ENCODE peak calls at places on chromosomes 2 and 18, in five cellular contexts. I is mucosa of gallbladder; Z is stimulated activated CD4-positive, alpha-beta T cell treated with anti-CD3 and anti-CD28 coated beads, Interleukin-2, amount 100 ng/mL, for 48 hours; D is NCI-H1417; A is heart right ventricle. B is an unnamed sample.

GRCh38 chr18:75478996-75479870 is 51.7 kb upstream of the SMIM21 start:
- DNase-seq in I (no peak), A (no peak), D (peak; percentile 93), Z (no peak), B (peak; percentile 25)

GRCh38 chr2:64781991-64782390 is 128.3 kb upstream of the SERTAD2 start:
- DNase-seq in I (no peak), Z (no peak), A (no peak), D (no peak), B (no peak)

GRCh38 chr2:237555560-237555959 is 10.8 kb upstream of the PRLH start:
- DNase-seq in Z (no peak), D (no peak), A (no peak), I (no peak), B (no peak)

GRCh38 chr2:29206941-29207340 is 91.7 kb downstream of the CLIP4 start:
- DNase-seq in A (no peak), Z (no peak), D (no peak), I (no peak), B (no peak)

GRCh38 chr18:46273861-46274260 is 169.7 kb downstream of the HAUS1 start:
- DNase-seq in A (no peak), D (no peak), I (no peak), Z (no peak), B (no peak)

GRCh38 chr18:2448565-2449151 is 122.6 kb downstream of the METTL4 start:
- DNase-seq in I (no peak), D (no peak), A (no peak), Z (no peak), B (no peak)

GRCh38 chr2:42268528-42269151 is 92.4 kb downstream of the COX7A2L start:
- DNase-seq in A (no peak), D (no peak), Z (no peak), I (no peak), B (no peak)

GRCh38 chr2:36380624-36381481 is 25.3 kb downstream of the CRIM1 start:
- DNase-seq in Z (no peak), A (no peak), D (no peak), I (peak; percentile 62), B (no peak)

GRCh38 chr2:195666113-195666712 is 9.2 kb downstream of the SLC39A10 start:
- DNase-seq in A (no peak), Z (no peak), I (no peak), D (no peak), B (no peak)

GRCh38 chr18:44771957-44772917 is 91.5 kb downstream of the SETBP1 start:
- DNase-seq in I (peak; percentile 24), D (peak; percentile 18), A (peak; percentile 31), Z (no peak), B (peak; percentile 43)

GRCh38 chr2:81903534-81903933 is 1599.0 kb upstream of the LRRTM1 start:
- DNase-seq in A (no peak), Z (no peak), D (no peak), I (no peak), B (no peak)

GRCh38 chr18:24613887-24614286 is 153.4 kb downstream of the HRH4 start:
- DNase-seq in I (no peak), D (no peak), A (no peak), Z (no peak), B (no peak)

GRCh38 chr2:120385355-120386127 is 39.6 kb downstream of the INHBB start:
- DNase-seq in A (no peak), I (no peak), Z (no peak), D (no peak), B (no peak)

GRCh38 chr2:231604685-231605606 is 12.3 kb downstream of the TEX44 start:
- DNase-seq in A (peak; percentile 99), Z (peak; percentile 86), D (peak; percentile 98), I (peak; percentile 98), B (peak; percentile 99)

GRCh38 chr2:212815453-212815852 is 276.9 kb upstream of the ERBB4 start:
- DNase-seq in Z (no peak), A (no peak), I (no peak), D (no peak), B (no peak)

GRCh38 chr2:131520526-131520925 is 7.2 kb upstream of the CCDC74A start:
- DNase-seq in I (no peak), D (no peak), A (no peak), Z (no peak), B (no peak)

GRCh38 chr2:218485986-218486667 is 67.2 kb downstream of the VIL1 start:
- DNase-seq in D (no peak), I (no peak), A (no peak), Z (no peak), B (no peak)

GRCh38 chr18:78875268-78875997 is 104.2 kb upstream of the SALL3 start:
- DNase-seq in I (peak; percentile 36), A (no peak), D (peak; percentile 71), Z (peak; percentile 34), B (peak; percentile 20)

GRCh38 chr2:219615894-219616293 is 11.5 kb upstream of the SLC4A3 start:
- DNase-seq in I (no peak), Z (no peak), A (no peak), D (no peak), B (no peak)

GRCh38 chr2:40592223-40592622 is 140.3 kb upstream of the SLC8A1 start:
- DNase-seq in D (peak; percentile 44), Z (no peak), I (no peak), A (no peak), B (no peak)

GRCh38 chr18:28824183-28824574 is 647.2 kb upstream of the CDH2 start:
- DNase-seq in A (no peak), I (no peak), D (no peak), Z (no peak), B (no peak)

GRCh38 chr2:1747065-1747941 is 3.0 kb upstream of the PXDN start:
- DNase-seq in D (no peak), I (peak; percentile 8), Z (no peak), A (no peak), B (no peak)

GRCh38 chr2:100416397-100416938 is 1.0 kb downstream of the CHST10 start:
- DNase-seq in A (no peak), D (no peak), Z (no peak), I (no peak), B (no peak)

GRCh38 chr2:10331702-10332401 is 29.1 kb downstream of the HPCAL1 start:
- DNase-seq in D (peak; percentile 48), Z (peak; percentile 51), A (no peak), I (peak; percentile 30), B (no peak)

GRCh38 chr2:204544961-204545860 is at the start of gene PARD3B:
- DNase-seq in D (peak; percentile 87), Z (peak; percentile 26), I (peak; percentile 37), A (peak; percentile 37), B (no peak)

GRCh38 chr2:58845011-58845410 is 603.9 kb upstream of the FANCL start:
- DNase-seq in I (no peak), A (no peak), Z (no peak), D (peak; percentile 19), B (no peak)

GRCh38 chr2:160918909-160919503 is 241.2 kb upstream of the TANK start:
- DNase-seq in I (peak; percentile 62), A (peak; percentile 66), Z (peak; percentile 9), D (peak; percentile 2), B (no peak)

GRCh38 chr18:79522451-79523220 is 126.9 kb downstream of the NFATC1 start:
- DNase-seq in A (no peak), D (no peak), Z (peak; percentile 61), I (peak; percentile 29), B (no peak)

GRCh38 chr2:128315829-128316776 is 2.6 kb downstream of the HS6ST1 start:
- DNase-seq in I (peak; percentile 13), A (peak; percentile 2), D (no peak), Z (no peak), B (no peak)

GRCh38 chr2:29056452-29056851 is 17.9 kb downstream of the PCARE start:
- DNase-seq in D (no peak), I (no peak), Z (no peak), A (no peak), B (no peak)

GRCh38 chr2:148829618-148830017 is 45.4 kb upstream of the KIF5C start:
- DNase-seq in D (no peak), Z (no peak), A (no peak), I (no peak), B (no peak)

GRCh38 chr2:59383473-59383872 is 1142.3 kb upstream of the FANCL start:
- DNase-seq in Z (no peak), D (peak; percentile 94), A (no peak), I (no peak), B (no peak)

GRCh38 chr2:220044383-220044782 is 417.0 kb downstream of the SLC4A3 start:
- DNase-seq in A (no peak), Z (no peak), I (no peak), D (no peak), B (no peak)

GRCh38 chr2:238509151-238509820 is 82.6 kb downstream of the ASB1 start:
- DNase-seq in D (peak; percentile 79), A (no peak), I (no peak), Z (no peak), B (no peak)

GRCh38 chr2:122481244-122481622 is 725.8 kb downstream of the TSN start:
- DNase-seq in Z (no peak), A (no peak), D (no peak), I (no peak), B (no peak)

GRCh38 chr2:102703748-102704147 is 58.1 kb upstream of the TMEM182 start:
- DNase-seq in Z (no peak), I (peak; percentile 28), D (peak; percentile 57), A (no peak), B (no peak)

GRCh38 chr2:222715729-222716128 is 44.3 kb downstream of the MOGAT1 start:
- DNase-seq in A (no peak), Z (no peak), I (no peak), D (no peak), B (no peak)

GRCh38 chr2:50863856-50864255 is 168.1 kb downstream of the NRXN1 start:
- DNase-seq in A (no peak), Z (no peak), D (peak; percentile 78), I (no peak), B (no peak)

GRCh38 chr2:95075440-95075885 is 46.1 kb downstream of the MRPS5 start:
- DNase-seq in I (no peak), Z (no peak), A (no peak), D (no peak), B (no peak)

GRCh38 chr18:3596324-3597158 is 146.6 kb downstream of the TGIF1 start:
- DNase-seq in I (peak; percentile 49), Z (peak; percentile 44), A (peak; percentile 72), D (peak; percentile 14), B (peak; percentile 39)

B was measured in tibial nerve.